ENCODE peak calls at places on chromosome 22, in seven cellular contexts. S is aorta, M is K562, D is coronary artery, U is hepatocyte, O is cardiac muscle cell, A is kidney. Z is an unnamed sample.
A peak's percentile ranks its signal among the peaks of the same experiment; 100 is the strongest.

GRCh38 chr22:46090631-46091201 is 59.6 kb upstream of the PPARA start:
- DNase-seq in A (peak; percentile 65), S (peak; percentile 82), U (no peak), M (no peak), O (no peak), D (peak; percentile 79), Z (peak; percentile 61)

GRCh38 chr22:41274856-41275255 is 11.1 kb downstream of the RANGAP1 start:
- DNase-seq in O (no peak), U (no peak), D (no peak), A (no peak), S (no peak), M (no peak), Z (no peak)

GRCh38 chr22:45880732-45881523 is 96.0 kb downstream of the WNT7B start:
- DNase-seq in S (peak; percentile 62), O (peak; percentile 22), U (no peak), A (peak; percentile 77), D (no peak), M (no peak), Z (no peak)

GRCh38 chr22:46833228-46833627 is 70.8 kb downstream of the TBC1D22A start:
- DNase-seq in U (peak; percentile 47), D (peak; percentile 59), S (peak; percentile 67), A (no peak), M (no peak), O (peak; percentile 53), Z (no peak)

GRCh38 chr22:23180301-23180892 is at the start of gene BCR:
- DNase-seq in A (peak; percentile 88), U (peak; percentile 90), O (peak; percentile 86), M (peak; percentile 100), D (no peak), S (peak; percentile 92), Z (no peak)

GRCh38 chr22:23632178-23632577 is at the start of gene DRICH1:
- DNase-seq in O (no peak), S (no peak), U (no peak), D (no peak), M (no peak), A (no peak), Z (no peak)

GRCh38 chr22:42065408-42066132 is 5.0 kb downstream of the NAGA start:
- DNase-seq in U (no peak), S (no peak), M (no peak), D (no peak), A (peak; percentile 43), O (no peak), Z (no peak)

GRCh38 chr22:41264408-41264941 is 21.5 kb downstream of the RANGAP1 start:
- DNase-seq in A (no peak), D (no peak), U (no peak), M (no peak), S (no peak), O (no peak), Z (no peak)

GRCh38 chr22:44799077-44799931 is 46.9 kb downstream of the ARHGAP8 start:
- DNase-seq in O (no peak), S (no peak), A (peak; percentile 51), D (no peak), M (no peak), U (no peak), Z (no peak)

GRCh38 chr22:22552630-22553029 is 6.4 kb downstream of the PRAME start:
- DNase-seq in A (no peak), O (no peak), M (peak; percentile 86), S (no peak), U (no peak), D (no peak), Z (no peak)

GRCh38 chr22:40857309-40857851 is 432 bp downstream of the XPNPEP3 start:
- DNase-seq in D (no peak), A (no peak), O (no peak), U (no peak), M (no peak), S (no peak), Z (no peak)

GRCh38 chr22:22867996-22868715 is 19.5 kb upstream of the IGLL5 start:
- DNase-seq in A (no peak), M (no peak), O (no peak), D (no peak), S (no peak), U (no peak), Z (no peak)

GRCh38 chr22:27045103-27045940 is 387.9 kb downstream of the MIAT start:
- DNase-seq in D (no peak), S (no peak), M (no peak), U (peak; percentile 15), A (no peak), O (no peak), Z (peak; percentile 18)

DNA sequence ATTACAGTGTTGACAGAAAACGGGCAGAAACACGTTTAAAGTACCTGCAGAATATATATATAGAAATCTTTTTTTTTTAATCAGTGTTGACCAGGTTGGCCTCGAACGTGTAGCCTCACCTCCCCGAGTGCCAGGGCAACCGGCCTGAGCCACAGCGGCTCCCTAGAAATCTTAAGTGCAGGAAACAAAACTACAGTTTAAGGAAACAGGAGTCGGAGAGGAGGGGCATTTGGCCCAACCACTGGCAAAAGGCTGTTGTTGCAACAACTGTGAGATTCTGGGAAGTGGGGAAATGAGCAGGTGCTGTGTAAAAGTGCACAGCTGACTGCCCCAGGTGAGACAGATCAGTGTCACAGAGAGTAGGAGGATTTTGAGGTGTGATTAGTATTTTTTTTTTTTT is 3.7 kb downstream of the YWHAH start:
- DNase-seq in D (no peak), O (no peak), U (no peak), M (no peak), S (no peak), A (peak; percentile 49), Z (no peak)
- H3K27ac ChIP-seq in D (peak overlapping the region; percentile 38), O (no peak overlapping the region), U (no peak overlapping the region), M (no peak overlapping the region), S (peak overlapping the region; percentile 46), A (no peak overlapping the region), Z (no peak overlapping the region)

GRCh38 chr22:50184541-50185383 is 951 bp upstream of the TRABD start:
- DNase-seq in M (no peak), S (no peak), O (no peak), A (peak; percentile 87), U (no peak), D (no peak), Z (no peak)
- H3K27ac ChIP-seq in M (peak overlapping the region; percentile 80), S (no peak overlapping the region), O (peak overlapping the region; percentile 48), A (no peak overlapping the region), U (no peak overlapping the region), D (peak overlapping the region; percentile 77), Z (no peak overlapping the region)

DNA sequence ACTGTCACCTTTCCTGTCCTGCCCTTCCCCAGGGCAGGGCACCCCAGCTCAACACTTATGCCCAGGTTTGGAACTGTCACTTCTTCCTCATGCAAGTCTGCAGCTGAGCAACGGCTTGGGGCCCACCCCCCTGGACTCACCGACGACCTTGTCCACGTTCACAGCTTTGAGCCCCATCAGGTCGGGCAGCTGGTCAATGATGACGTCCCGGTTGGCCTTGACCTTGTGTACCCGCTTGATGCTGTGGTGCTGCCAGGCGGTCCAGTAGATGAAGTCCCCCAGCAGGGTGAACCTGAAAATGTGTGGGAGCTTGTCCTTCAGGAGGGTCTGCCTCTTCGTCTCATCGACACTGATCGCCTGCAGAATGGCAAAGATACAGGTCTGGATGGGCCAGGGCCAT is 135.0 kb downstream of the CRYBB2 start:
- DNase-seq in D (no peak), U (no peak), S (no peak), A (peak; percentile 68), M (no peak), O (no peak), Z (no peak)
- H3K27ac ChIP-seq in D (no peak overlapping the region), U (no peak overlapping the region), S (no peak overlapping the region), A (no peak overlapping the region), M (no peak overlapping the region), O (no peak overlapping the region), Z (no peak overlapping the region)

DNA sequence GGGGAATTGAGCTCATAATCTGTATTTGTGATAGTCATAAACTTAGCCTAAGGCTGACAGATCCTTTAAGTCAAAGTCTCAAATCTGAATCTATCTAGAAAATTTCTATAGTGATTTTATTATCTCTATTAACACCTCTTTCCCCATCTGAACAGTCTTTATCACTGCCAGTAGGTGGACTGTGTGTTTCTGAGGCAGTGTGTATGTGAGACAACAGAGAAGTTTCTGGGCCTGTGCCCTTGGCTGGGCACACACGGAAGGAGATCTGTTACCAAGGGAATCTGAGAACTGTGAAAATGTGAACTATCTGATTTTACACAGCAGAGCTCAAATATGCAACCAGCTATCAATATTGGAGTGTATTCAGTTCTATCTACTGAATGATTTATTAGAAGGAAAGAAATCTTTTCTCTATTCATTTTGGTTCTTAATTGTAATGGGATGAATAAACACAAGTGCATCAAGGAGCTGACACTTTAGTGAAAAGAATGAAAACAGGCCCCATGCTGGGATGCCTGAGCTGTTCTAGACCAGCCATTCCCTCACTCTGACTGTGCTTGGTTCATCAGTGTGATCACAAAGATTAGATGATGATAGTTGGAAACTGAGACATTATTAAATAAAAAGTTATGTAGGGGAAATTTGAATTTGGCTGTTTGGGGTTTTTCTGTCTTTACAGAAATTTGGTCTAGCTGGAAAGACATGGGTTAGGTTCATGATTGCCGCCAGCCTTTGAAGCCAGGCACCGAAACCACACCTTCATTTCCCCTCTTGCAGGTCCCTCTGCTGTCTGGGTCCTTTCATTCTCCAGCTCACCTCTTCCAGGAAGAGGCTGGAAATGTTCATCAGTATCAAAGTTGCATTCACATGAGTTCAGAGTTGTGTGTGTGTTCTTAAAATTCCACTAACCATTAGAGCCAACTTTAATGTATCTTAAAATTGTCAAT is 68.1 kb downstream of the LIF start:
- DNase-seq in O (no peak), M (no peak), S (no peak), U (no peak), D (no peak), A (no peak), Z (no peak)
- H3K27ac ChIP-seq in O (no peak overlapping the region), M (no peak overlapping the region), S (no peak overlapping the region), U (no peak overlapping the region), D (no peak overlapping the region), A (no peak overlapping the region), Z (no peak overlapping the region)

DNA sequence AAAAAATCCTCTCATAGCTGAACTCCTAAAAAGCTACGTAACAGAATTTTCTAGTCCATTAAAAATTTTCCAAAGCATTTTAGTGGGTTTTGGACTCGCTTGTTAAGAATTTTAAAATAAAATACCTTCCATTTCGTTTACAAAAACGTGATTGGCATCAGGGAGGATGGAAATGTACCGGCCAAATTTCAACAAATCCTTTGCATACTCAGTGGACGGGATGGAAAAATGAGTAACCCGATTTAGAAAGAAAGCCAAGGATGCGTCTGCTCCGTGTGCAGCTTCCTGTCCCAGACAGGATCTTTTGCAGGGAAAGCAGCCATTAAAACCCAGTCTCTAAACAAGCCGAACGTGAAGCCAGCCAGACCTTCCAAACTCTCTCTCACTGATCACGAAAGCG is 15.6 kb downstream of the TMEM184B start:
- DNase-seq in M (no peak), S (no peak), O (no peak), D (no peak), A (no peak), U (no peak), Z (no peak)
- H3K27ac ChIP-seq in M (no peak overlapping the region), S (peak overlapping the region; percentile 79), O (peak overlapping the region; percentile 86), D (peak overlapping the region; percentile 91), A (peak overlapping the region; percentile 39), U (peak overlapping the region; percentile 93), Z (no peak overlapping the region)

Z was measured in epithelial cell of prostate.